ENCODE peak calls at places on chromosomes 1 and 21, in four cellular contexts. C is A549, G is NCI-H69, V is mucosa of descending colon. K is an unnamed sample.

GRCh38 chr1:162538815-162539431 is 22.6 kb upstream of the UAP1 start:
- DNase-seq in C (peak; percentile 19), G (no peak), V (no peak), K (no peak)

GRCh38 chr1:203797948-203798347 is 2.5 kb downstream of the ZBED6 start:
- DNase-seq in C (peak; percentile 39), G (peak; percentile 37), V (peak; percentile 24), K (peak; percentile 13)

GRCh38 chr1:94050263-94050662 is 70.7 kb downstream of the ABCA4 start:
- DNase-seq in C (no peak), G (no peak), V (no peak), K (no peak)

GRCh38 chr1:30749691-30750583 is 7.6 kb downstream of the LAPTM5 start:
- DNase-seq in C (no peak), G (peak; percentile 14), V (no peak), K (no peak)

GRCh38 chr1:18639335-18640055 is 8.8 kb downstream of the PAX7 start:
- DNase-seq in C (no peak), G (no peak), V (no peak), K (no peak)

GRCh38 chr1:156356875-156357534 is 12.0 kb upstream of the RHBG start:
- DNase-seq in C (peak; percentile 63), G (peak; percentile 92), V (peak; percentile 66), K (peak; percentile 92)

GRCh38 chr1:202158810-202159533 is 1.4 kb downstream of the PTPN7 start:
- DNase-seq in C (no peak), G (no peak), V (no peak), K (no peak)

GRCh38 chr1:47507921-47508894 is 70.4 kb downstream of the FOXD2 start:
- DNase-seq in C (no peak), G (peak; percentile 73), V (peak; percentile 54), K (peak; percentile 70)

GRCh38 chr1:87334351-87335174 is 5.9 kb downstream of the LMO4 start:
- DNase-seq in C (no peak), G (peak; percentile 90), V (no peak), K (no peak)

GRCh38 chr1:9842073-9842711 is 18.4 kb upstream of the CLSTN1 start:
- DNase-seq in C (no peak), G (peak; percentile 88), V (no peak), K (no peak)

GRCh38 chr1:184791199-184791935 is 36.7 kb upstream of the EDEM3 start:
- DNase-seq in C (no peak), G (peak; percentile 79), V (no peak), K (no peak)

GRCh38 chr1:244642988-244643387 is 9.9 kb upstream of the DESI2 start:
- DNase-seq in C (no peak), G (no peak), V (no peak), K (no peak)

GRCh38 chr21:38315155-38315554 is 58.4 kb downstream of the KCNJ15 start:
- DNase-seq in C (no peak), G (peak; percentile 20), V (no peak), K (no peak)

GRCh38 chr1:8986814-8987190 is 39.4 kb downstream of the SLC2A7 start:
- DNase-seq in C (no peak), G (no peak), V (no peak), K (no peak)

GRCh38 chr1:60863131-60863530 is 219.2 kb upstream of the NFIA start:
- DNase-seq in C (no peak), G (peak; percentile 5), V (no peak), K (no peak)